ENCODE peak calls at places on chromosomes 11 and 22, in four cellular contexts. R is lower lobe of right lung, T is heart left ventricle, L is fibroblast of pulmonary artery. O is an unnamed sample.

GRCh38 chr11:36372101-36372767 is 76.1 kb downstream of the PRR5L start:
- DNase-seq in R (no peak), T (no peak), L (peak; percentile 97), O (no peak)

GRCh38 chr11:130162733-130163132 is 3.2 kb downstream of the ST14 start:
- DNase-seq in R (no peak), T (no peak), L (no peak), O (no peak)

GRCh38 chr11:88555018-88555828 is 217.7 kb upstream of the CTSC start:
- DNase-seq in R (no peak), T (no peak), L (peak; percentile 100), O (peak; percentile 98)

GRCh38 chr11:132125855-132126841 is 755.7 kb downstream of the NTM start:
- DNase-seq in R (no peak), T (peak; percentile 28), L (peak; percentile 56), O (no peak)

GRCh38 chr11:8792636-8793035 is 110.0 kb downstream of the RPL27A start:
- DNase-seq in R (no peak), T (no peak), L (no peak), O (no peak)

GRCh38 chr11:76911415-76911808 is 50.7 kb downstream of the ACER3 start:
- DNase-seq in R (no peak), T (no peak), L (no peak), O (no peak)

GRCh38 chr11:31810779-31811647 is at the start of gene PAX6:
- DNase-seq in R (peak; percentile 68), T (no peak), L (peak; percentile 24), O (peak; percentile 87)

GRCh38 chr11:11533057-11533456 is 88.7 kb downstream of the GALNT18 start:
- DNase-seq in R (no peak), T (no peak), L (no peak), O (no peak)

GRCh38 chr11:109865558-109866186 is 227.5 kb upstream of the ZC3H12C start:
- DNase-seq in R (no peak), T (no peak), L (no peak), O (no peak)

GRCh38 chr22:23401111-23401909 is 178.8 kb downstream of the IGLL1 start:
- DNase-seq in R (no peak), T (no peak), L (peak; percentile 37), O (no peak)

GRCh38 chr11:35157814-35158213 is 18.8 kb downstream of the CD44 start:
- DNase-seq in R (no peak), T (no peak), L (no peak), O (no peak)

GRCh38 chr11:72653616-72654000 is 20.6 kb downstream of the PDE2A start:
- DNase-seq in R (no peak), T (no peak), L (no peak), O (no peak)

DNA sequence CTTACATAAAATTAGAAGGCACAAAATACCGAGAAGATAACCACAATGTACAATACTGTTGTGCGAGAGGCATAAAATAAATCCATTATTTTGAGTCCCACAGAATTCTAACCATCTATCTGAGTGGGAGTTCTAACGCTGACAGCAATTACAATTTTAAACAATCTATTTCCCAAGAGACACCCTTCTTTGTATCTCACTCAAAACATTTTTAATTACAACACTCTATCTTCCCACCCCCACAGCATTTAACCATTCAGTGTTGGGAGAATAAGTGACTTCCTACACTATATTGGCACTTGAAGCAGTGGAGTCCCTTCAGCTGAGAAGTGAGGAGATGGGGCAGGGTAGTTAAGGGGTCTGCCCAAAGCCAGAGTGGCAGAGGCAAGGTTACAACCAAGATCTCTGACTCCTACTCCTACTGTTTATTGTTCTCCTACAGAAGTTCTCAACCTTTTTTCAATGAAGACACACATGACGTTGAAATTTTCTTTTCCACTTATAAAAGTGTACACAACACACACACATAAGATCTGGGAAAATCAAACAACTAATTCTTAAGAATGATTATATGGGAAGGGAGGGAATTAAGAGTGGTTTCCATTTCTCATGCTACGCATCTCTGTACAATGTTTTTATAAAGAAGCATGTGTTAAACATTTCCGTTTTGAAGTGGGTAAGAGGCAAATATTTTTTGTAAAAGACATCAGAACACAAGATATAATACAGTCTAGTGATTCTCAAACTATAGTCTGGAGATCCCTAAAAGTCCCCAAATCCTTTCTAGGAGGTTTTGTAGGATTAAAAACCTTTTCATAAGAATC is 10.9 kb downstream of the SLC25A17 start:
- DNase-seq in R (no peak), T (no peak), L (peak; percentile 24), O (no peak)
- H3K4me3 ChIP-seq in R (no peak overlapping the region), T (no peak overlapping the region), L (no peak overlapping the region), O (no peak overlapping the region)

DNA sequence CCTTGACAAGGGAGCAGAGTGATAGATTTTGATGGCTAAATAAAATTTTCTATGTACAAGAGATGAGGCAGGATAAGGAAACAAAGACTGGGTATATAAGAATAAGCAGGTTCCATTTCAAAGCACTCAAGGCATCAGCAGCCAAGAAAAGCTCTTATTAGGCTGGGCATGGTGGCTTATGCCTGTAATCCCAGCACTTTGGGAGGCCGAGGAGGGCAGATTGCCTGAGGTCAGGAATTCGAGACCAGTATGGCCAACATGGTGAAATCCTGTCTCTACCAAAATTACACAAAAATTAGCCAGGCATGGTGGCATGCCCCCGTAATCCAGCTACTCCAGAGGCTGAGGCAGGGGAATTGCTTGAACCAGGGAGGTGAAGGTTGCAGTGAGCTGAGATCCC is 563.4 kb upstream of the CCDC179 start:
- DNase-seq in R (no peak), T (no peak), L (no peak), O (no peak)
- TF ChIP-seq CTCF in R (no peak), T (no peak), L (no peak), O (no peak)

GRCh38 chr11:14541180-14541579 is 21.0 kb upstream of the PSMA1 start:
- DNase-seq in R (no peak), T (peak; percentile 42), L (peak; percentile 61), O (no peak)
- H3K4me3 ChIP-seq in R (no peak overlapping the region), T (no peak overlapping the region), L (no peak overlapping the region), O (no peak overlapping the region)

GRCh38 chr22:34019190-34019845 is 99.0 kb upstream of the LARGE1 start:
- DNase-seq in R (no peak), T (no peak), L (no peak), O (no peak)
- TF ChIP-seq CTCF in R (no peak), T (no peak), L (no peak), O (no peak)

GRCh38 chr11:122746050-122746478 is 90.5 kb downstream of the UBASH3B start:
- DNase-seq in R (no peak), T (no peak), L (no peak), O (no peak)
- H3K4me3 ChIP-seq in R (no peak overlapping the region), T (no peak overlapping the region), L (no peak overlapping the region), O (no peak overlapping the region)